ENCODE peak calls at places on chromosome 1, in seven cellular contexts. Q, C, A, K, Z, M and D are unnamed samples.

GRCh38 chr1:46489638-46490602 is at the start of gene DMBX1:
- DNase-seq in Q (peak; percentile 13), C (no peak), A (no peak), K (peak; percentile 50), Z (peak; percentile 40), M (peak; percentile 83), D (no peak)

GRCh38 chr1:67861856-67862516 is 28.7 kb upstream of the GNG12 start:
- DNase-seq in Q (no peak), C (no peak), A (no peak), K (no peak), Z (no peak), M (no peak), D (no peak)

GRCh38 chr1:174198192-174198591 is 38.9 kb downstream of the RABGAP1L start:
- DNase-seq in Q (no peak), C (no peak), A (no peak), K (no peak), Z (no peak), M (no peak), D (no peak)

GRCh38 chr1:19824541-19824940 is 9.5 kb upstream of the RNF186 start:
- DNase-seq in Q (no peak), C (peak; percentile 71), A (no peak), K (peak; percentile 13), Z (no peak), M (no peak), D (no peak)

GRCh38 chr1:156420209-156421061 is 51.4 kb downstream of the RHBG start:
- DNase-seq in Q (no peak), C (no peak), A (peak; percentile 54), K (peak; percentile 52), Z (peak; percentile 8), M (peak; percentile 66), D (no peak)

GRCh38 chr1:182855886-182856285 is 16.7 kb downstream of the DHX9 start:
- DNase-seq in Q (no peak), C (no peak), A (no peak), K (no peak), Z (no peak), M (no peak), D (no peak)

GRCh38 chr1:205335692-205336091 is 14.1 kb upstream of the NUAK2 start:
- DNase-seq in Q (peak; percentile 80), C (peak; percentile 75), A (peak; percentile 77), K (peak; percentile 90), Z (peak; percentile 80), M (peak; percentile 94), D (peak; percentile 46)

GRCh38 chr1:35287807-35288640 is 19.5 kb downstream of the ZMYM4 start:
- DNase-seq in Q (no peak), C (peak; percentile 89), A (no peak), K (peak; percentile 78), Z (peak; percentile 82), M (no peak), D (no peak)

GRCh38 chr1:77347646-77348045 is 65.8 kb downstream of the AK5 start:
- DNase-seq in Q (no peak), C (peak; percentile 80), A (no peak), K (peak; percentile 54), Z (peak; percentile 97), M (peak; percentile 67), D (no peak)

GRCh38 chr1:94942171-94943128 is 15.5 kb upstream of the CNN3 start:
- DNase-seq in Q (peak; percentile 53), C (peak; percentile 98), A (no peak), K (no peak), Z (no peak), M (peak; percentile 27), D (no peak)

GRCh38 chr1:231315887-231316286 is 21.8 kb downstream of the EXOC8 start:
- DNase-seq in Q (no peak), C (peak; percentile 16), A (peak; percentile 46), K (peak; percentile 32), Z (peak; percentile 63), M (peak; percentile 61), D (no peak)

GRCh38 chr1:16927711-16928485 is 6.2 kb downstream of the CROCC start:
- DNase-seq in Q (no peak), C (no peak), A (no peak), K (no peak), Z (no peak), M (no peak), D (no peak)

GRCh38 chr1:27538793-27539192 is 48.8 kb upstream of the WASF2 start:
- DNase-seq in Q (no peak), C (peak; percentile 65), A (no peak), K (peak; percentile 74), Z (peak; percentile 92), M (no peak), D (no peak)

GRCh38 chr1:183407961-183408360 is 10.2 kb downstream of the NMNAT2 start:
- DNase-seq in Q (no peak), C (no peak), A (no peak), K (no peak), Z (no peak), M (no peak), D (no peak)

GRCh38 chr1:160489513-160490261 is 33.4 kb downstream of the SLAMF6 start:
- DNase-seq in Q (no peak), C (peak; percentile 4), A (no peak), K (peak; percentile 4), Z (peak; percentile 7), M (peak; percentile 30), D (no peak)

GRCh38 chr1:41741244-41741643 is 177.5 kb downstream of the HIVEP3 start:
- DNase-seq in Q (no peak), C (peak; percentile 23), A (no peak), K (no peak), Z (peak; percentile 44), M (no peak), D (no peak)

GRCh38 chr1:30955448-30956015 is 47.0 kb upstream of the SDC3 start:
- DNase-seq in Q (no peak), C (peak; percentile 43), A (no peak), K (peak; percentile 73), Z (peak; percentile 31), M (no peak), D (no peak)

GRCh38 chr1:178542554-178543290 is 29.8 kb downstream of the TEX35 start:
- DNase-seq in Q (peak; percentile 91), C (peak; percentile 44), A (peak; percentile 68), K (peak; percentile 95), Z (peak; percentile 85), M (peak; percentile 88), D (peak; percentile 25)

GRCh38 chr1:183764981-183765380 is 39.9 kb upstream of the RGL1 start:
- DNase-seq in Q (no peak), C (no peak), A (no peak), K (no peak), Z (peak; percentile 67), M (no peak), D (no peak)